ENCODE peak calls at places on chromosomes 16 and 17, in four cellular contexts. S is GM23248, N is fibroblast of lung, U is MM.1S. J is an unnamed sample.

GRCh38 chr17:78163881-78164747 is 4.3 kb upstream of the SYNGR2 start:
- DNase-seq in U (no peak), S (no peak), N (no peak), J (no peak)

GRCh38 chr16:48408688-48409087 is 23.5 kb upstream of the SIAH1 start:
- DNase-seq in S (peak; percentile 49), N (peak; percentile 60), U (no peak), J (no peak)

GRCh38 chr17:62572488-62573469 is 54.7 kb upstream of the MRC2 start:
- DNase-seq in S (peak; percentile 39), U (no peak), N (peak; percentile 28), J (no peak)

GRCh38 chr17:39781028-39781800 is 43.5 kb downstream of the GRB7 start:
- DNase-seq in S (no peak), N (no peak), U (peak; percentile 50), J (no peak)

GRCh38 chr17:28033972-28034714 is 8.3 kb upstream of the NLK start:
- DNase-seq in N (peak; percentile 40), U (no peak), S (peak; percentile 93), J (no peak)

GRCh38 chr17:16425202-16425601 is 9.8 kb downstream of the TRPV2 start:
- DNase-seq in U (no peak), N (no peak), S (no peak), J (no peak)

GRCh38 chr17:69450131-69450530 is 35.6 kb downstream of the MAP2K6 start:
- DNase-seq in U (no peak), S (no peak), N (no peak), J (no peak)

GRCh38 chr17:4536259-4536741 is 18.9 kb downstream of the MYBBP1A start:
- DNase-seq in U (no peak), S (peak; percentile 39), N (no peak), J (no peak)

GRCh38 chr16:82062645-82063058 is 27.6 kb downstream of the HSD17B2 start:
- DNase-seq in U (no peak), N (peak; percentile 87), S (peak; percentile 80), J (no peak)

GRCh38 chr16:50313596-50314483 is 47.5 kb downstream of the ADCY7 start:
- DNase-seq in U (no peak), N (no peak), S (peak; percentile 97), J (no peak)
- H2AFZ ChIP-seq in U (no peak overlapping the region), N (no peak overlapping the region), S (no peak overlapping the region), J (no peak overlapping the region)

GRCh38 chr17:57370051-57370581 is 113.8 kb downstream of the MSI2 start:
- DNase-seq in N (peak; percentile 90), S (peak; percentile 71), U (no peak), J (no peak)
- H2AFZ ChIP-seq in N (no peak overlapping the region), S (peak overlapping the region; percentile 2), U (no peak overlapping the region), J (no peak overlapping the region)

DNA sequence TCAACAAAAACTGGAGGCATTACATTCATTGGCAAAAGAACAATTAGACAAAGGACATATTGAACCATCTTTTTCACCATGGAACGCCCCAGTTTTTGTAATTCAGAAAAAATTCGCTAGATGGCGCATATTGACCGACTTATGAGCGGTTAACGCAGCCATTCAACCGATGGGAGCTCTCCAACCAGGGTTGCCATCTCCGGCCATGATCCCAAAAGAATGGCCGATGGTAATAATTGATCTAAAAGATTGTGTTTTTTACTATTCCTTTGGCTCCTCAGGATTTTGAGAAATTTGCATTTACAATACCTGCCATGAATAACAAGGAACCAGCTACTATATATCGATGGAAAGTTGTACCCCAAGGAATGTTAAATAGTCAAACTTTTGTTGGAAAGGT is 21.4 kb downstream of the ALOX15B start:
- DNase-seq in U (peak; percentile 79), S (peak; percentile 84), N (peak; percentile 74), J (peak; percentile 80)
- H2AFZ ChIP-seq in U (no peak overlapping the region), S (no peak overlapping the region), N (no peak overlapping the region), J (peak overlapping the region; percentile 34)

GRCh38 chr16:47016700-47017133 is 43.2 kb upstream of the DNAJA2 start:
- DNase-seq in S (no peak), U (no peak), N (no peak), J (no peak)
- H2AFZ ChIP-seq in S (no peak overlapping the region), U (no peak overlapping the region), N (no peak overlapping the region), J (no peak overlapping the region)

DNA sequence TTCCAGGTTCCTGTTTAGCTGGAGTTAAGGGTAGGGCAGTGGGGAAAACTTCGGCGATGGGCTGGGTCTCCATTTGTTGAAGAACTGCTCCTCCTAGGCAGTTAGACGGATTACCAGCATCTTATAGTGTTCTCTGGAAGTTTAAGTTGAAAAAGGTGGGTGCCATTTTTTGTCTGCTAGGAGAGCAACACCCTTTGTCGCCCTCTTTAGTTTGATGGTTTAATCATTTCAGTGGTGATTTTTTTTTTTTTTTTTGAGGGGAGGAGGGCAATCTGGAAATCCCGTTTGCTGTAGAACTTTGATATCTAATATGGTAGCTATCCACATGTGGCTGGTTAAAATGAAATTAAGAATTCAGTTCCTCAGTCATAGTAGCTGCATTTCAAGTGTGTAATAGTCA is 4.1 kb downstream of the UBFD1 start:
- DNase-seq in U (no peak), N (no peak), S (peak; percentile 16), J (no peak)
- H2AFZ ChIP-seq in U (no peak overlapping the region), N (no peak overlapping the region), S (no peak overlapping the region), J (no peak overlapping the region)